ENCODE peak calls at places on chromosomes 2 and 18, in seven cellular contexts. A is NCI-H1694; X is CD4-positive, alpha-beta memory T cell; L is GM12864; E is sciatic nerve; I is choroid plexus epithelial cell; M is COLO829. C is an unnamed sample.

GRCh38 chr2:29749041-29749440 is 172.3 kb downstream of the ALK start:
- DNase-seq in A (no peak), X (no peak), L (no peak), E (no peak), I (no peak), M (no peak), C (no peak)

GRCh38 chr2:176175729-176176074 is 12.8 kb upstream of the HOXD1 start:
- DNase-seq in A (no peak), X (no peak), L (no peak), E (no peak), I (no peak), M (no peak), C (no peak)

GRCh38 chr2:239025081-239025801 is 177.4 kb downstream of the TWIST2 start:
- DNase-seq in A (no peak), X (no peak), L (no peak), E (no peak), I (peak), M (no peak), C (no peak)

GRCh38 chr2:179985163-179985820 is 21.8 kb downstream of the CWC22 start:
- DNase-seq in A (no peak), X (no peak), L (no peak), E (no peak), I (no peak), M (no peak), C (no peak)

GRCh38 chr2:198117397-198118041 is 313.1 kb downstream of the PLCL1 start:
- DNase-seq in A (no peak), X (no peak), L (no peak), E (no peak), I (no peak), M (no peak), C (no peak)

GRCh38 chr2:200174433-200175216 is 131.9 kb upstream of the SPATS2L start:
- DNase-seq in A (no peak), X (no peak), L (no peak), E (no peak), I (peak), M (no peak), C (no peak)

GRCh38 chr2:102619414-102620319 is at the start of gene SLC9A2:
- DNase-seq in A (no peak), X (no peak), L (no peak), E (no peak), I (no peak), M (no peak), C (no peak)

GRCh38 chr2:76050196-76050595 is 339.5 kb upstream of the GCFC2 start:
- DNase-seq in A (peak), X (no peak), L (no peak), E (no peak), I (no peak), M (no peak), C (no peak)

GRCh38 chr2:6181525-6182270 is 489.5 kb downstream of the SOX11 start:
- DNase-seq in A (no peak), X (no peak), L (no peak), E (no peak), I (peak), M (no peak), C (no peak)

GRCh38 chr2:100929142-100929541 is 72.9 kb upstream of the RPL31 start:
- DNase-seq in A (no peak), X (no peak), L (no peak), E (no peak), I (peak), M (no peak), C (no peak)

GRCh38 chr2:217714268-217714643 is 288.5 kb downstream of the TNS1 start:
- DNase-seq in A (no peak), X (no peak), L (no peak), E (peak), I (peak), M (peak), C (no peak)

GRCh38 chr18:76435321-76435989 is 59.6 kb downstream of the ZNF516 start:
- DNase-seq in A (no peak), X (no peak), L (no peak), E (no peak), I (no peak), M (no peak), C (no peak)

GRCh38 chr2:197163755-197164753 is 146.5 kb downstream of the ANKRD44 start:
- DNase-seq in A (no peak), X (no peak), L (no peak), E (peak), I (peak), M (no peak), C (no peak)

GRCh38 chr2:42961385-42961800 is 169.0 kb upstream of the HAAO start:
- DNase-seq in A (no peak), X (no peak), L (no peak), E (peak), I (no peak), M (no peak), C (no peak)

GRCh38 chr18:79857082-79857661 is 59.4 kb downstream of the KCNG2 start:
- DNase-seq in A (peak), X (no peak), L (no peak), E (no peak), I (peak), M (peak), C (no peak)

GRCh38 chr18:61551586-61551985 is 218.4 kb downstream of the CDH20 start:
- DNase-seq in A (peak), X (peak), L (peak), E (no peak), I (peak), M (peak), C (peak)

GRCh38 chr18:75319905-75320304 is 107.6 kb downstream of the SMIM21 start:
- DNase-seq in A (no peak), X (no peak), L (no peak), E (no peak), I (no peak), M (no peak), C (no peak)

GRCh38 chr2:154452906-154453493 is 245.5 kb upstream of the KCNJ3 start:
- DNase-seq in A (no peak), X (no peak), L (no peak), E (no peak), I (peak), M (peak), C (no peak)

GRCh38 chr2:24899361-24899760 is 20.7 kb downstream of the ADCY3 start:
- DNase-seq in A (no peak), X (no peak), L (no peak), E (peak), I (no peak), M (no peak), C (no peak)

GRCh38 chr2:144230452-144231085 is 289.4 kb downstream of the ZEB2 start:
- DNase-seq in A (peak), X (no peak), L (no peak), E (no peak), I (peak), M (no peak), C (no peak)

GRCh38 chr2:230778350-230779140 is 65.9 kb downstream of the CAB39 start:
- DNase-seq in A (no peak), X (no peak), L (no peak), E (no peak), I (peak), M (no peak), C (no peak)

GRCh38 chr2:17518212-17519154 is at the start of gene RAD51AP2:
- DNase-seq in A (no peak), X (no peak), L (peak), E (peak), I (peak), M (peak), C (peak)

GRCh38 chr2:191386938-191387536 is 141.8 kb downstream of the MYO1B start:
- DNase-seq in A (no peak), X (no peak), L (no peak), E (no peak), I (peak), M (no peak), C (no peak)

GRCh38 chr2:128155970-128156369 is 65.0 kb downstream of the UGGT1 start:
- DNase-seq in A (no peak), X (no peak), L (peak), E (no peak), I (no peak), M (no peak), C (no peak)

GRCh38 chr18:22267697-22268096 is 98.3 kb downstream of the GATA6 start:
- DNase-seq in A (no peak), X (no peak), L (no peak), E (no peak), I (peak), M (no peak), C (no peak)

GRCh38 chr18:10798727-10799435 is 273.1 kb downstream of the NAPG start:
- DNase-seq in A (no peak), X (no peak), L (no peak), E (no peak), I (peak), M (peak), C (peak)

GRCh38 chr18:42184685-42185477 is 229.8 kb downstream of the PIK3C3 start:
- DNase-seq in A (no peak), X (no peak), L (no peak), E (no peak), I (no peak), M (no peak), C (no peak)

C was measured in HuH-7.